ENCODE peak calls at places on chromosomes 1 and 21, in nine cellular contexts. R is mammary epithelial cell, G is fibroblast of mammary gland, C is fibroblast of pulmonary artery, H is HFF-Myc, U is heart left ventricle, Y is iPS DF 6.9, Q is ovary, T is astrocyte of the cerebellum. O is an unnamed sample.
A peak's percentile ranks its signal among the peaks of the same experiment; 100 is the strongest.

GRCh38 chr1:36160949-36161485 is 5.1 kb downstream of the MAP7D1 start:
- DNase-seq in R (peak; percentile 58), Y (no peak), U (peak; percentile 75), C (peak; percentile 72), H (no peak), Q (peak; percentile 70), T (no peak), G (peak; percentile 68), O (peak; percentile 65)

GRCh38 chr1:93435443-93435842 is 12.5 kb upstream of the FNBP1L start:
- DNase-seq in C (no peak), R (no peak), H (no peak), U (no peak), Y (no peak), Q (no peak), G (no peak), T (no peak), O (peak; percentile 46)

GRCh38 chr1:19872190-19872589 is 10.0 kb upstream of the OTUD3 start:
- DNase-seq in R (peak; percentile 83), U (no peak), Q (no peak), C (no peak), T (no peak), G (no peak), H (no peak), Y (no peak), O (peak; percentile 84)

GRCh38 chr1:21320410-21321107 is 30.3 kb upstream of the ECE1 start:
- DNase-seq in Q (no peak), R (no peak), H (no peak), Y (no peak), T (no peak), U (no peak), G (no peak), C (no peak), O (no peak)

GRCh38 chr1:42319871-42320484 is 15.1 kb downstream of the FOXJ3 start:
- DNase-seq in Y (no peak), C (no peak), H (no peak), T (no peak), G (no peak), R (no peak), U (no peak), Q (no peak), O (peak; percentile 58)

GRCh38 chr21:21324297-21324696 is 326.1 kb downstream of the NCAM2 start:
- DNase-seq in T (no peak), H (no peak), G (no peak), U (no peak), R (no peak), Y (no peak), Q (no peak), C (no peak), O (no peak)

GRCh38 chr1:45678489-45678888 is 7.8 kb downstream of the GPBP1L1 start:
- DNase-seq in Y (no peak), T (no peak), G (no peak), C (no peak), R (no peak), H (no peak), U (no peak), Q (no peak), O (no peak)

GRCh38 chr1:174211486-174211885 is 52.2 kb downstream of the RABGAP1L start:
- DNase-seq in H (no peak), R (no peak), C (no peak), Y (no peak), Q (no peak), T (no peak), U (no peak), G (no peak), O (no peak)

GRCh38 chr1:231338270-231339128 is at the start of gene SPRTN:
- DNase-seq in H (no peak), Q (no peak), U (no peak), T (no peak), C (no peak), G (peak; percentile 26), R (peak; percentile 11), Y (no peak), O (no peak)

GRCh38 chr1:28648493-28649238 is at the start of gene RNU11:
- DNase-seq in G (peak; percentile 97), C (peak; percentile 99), U (peak; percentile 86), H (peak; percentile 94), T (peak; percentile 96), Y (peak; percentile 88), R (peak; percentile 100), Q (peak; percentile 86), O (peak; percentile 94)

GRCh38 chr1:62384276-62385005 is 52.4 kb upstream of the USP1 start:
- DNase-seq in Y (no peak), G (peak; percentile 94), H (peak; percentile 61), R (peak; percentile 68), Q (no peak), C (peak; percentile 94), T (peak; percentile 89), U (peak; percentile 37), O (no peak)

GRCh38 chr21:20971296-20971921 is 26.8 kb upstream of the NCAM2 start:
- DNase-seq in C (peak; percentile 69), H (peak; percentile 3), Q (no peak), T (peak; percentile 68), G (peak; percentile 64), R (no peak), U (no peak), Y (peak; percentile 18), O (peak; percentile 23)

GRCh38 chr1:19229828-19230325 is 19.8 kb upstream of the UBR4 start:
- DNase-seq in T (no peak), R (no peak), C (no peak), G (no peak), H (no peak), Y (no peak), Q (no peak), U (no peak), O (no peak)

GRCh38 chr21:34726627-34727337 is 58.0 kb downstream of the CLIC6 start:
- DNase-seq in R (peak; percentile 75), C (no peak), G (no peak), Q (no peak), H (no peak), Y (no peak), T (no peak), U (no peak), O (no peak)

GRCh38 chr1:205396972-205397616 is 24.8 kb downstream of the LEMD1 start:
- DNase-seq in C (peak; percentile 72), U (no peak), G (peak; percentile 54), Y (peak; percentile 66), Q (no peak), T (no peak), R (peak; percentile 52), H (no peak), O (peak; percentile 19)

GRCh38 chr21:45588086-45588825 is 46.0 kb upstream of the SLC19A1 start:
- DNase-seq in C (no peak), R (no peak), Y (no peak), Q (no peak), H (no peak), G (no peak), U (no peak), T (no peak), O (no peak)

GRCh38 chr1:196481616-196482015 is 126.6 kb downstream of the KCNT2 start:
- DNase-seq in H (no peak), G (no peak), U (no peak), Q (no peak), R (peak; percentile 5), T (no peak), Y (no peak), C (no peak), O (no peak)

GRCh38 chr1:228005511-228006033 is 1.2 kb upstream of the WNT3A start:
- DNase-seq in R (no peak), G (no peak), U (no peak), Q (no peak), H (no peak), C (no peak), T (no peak), Y (no peak), O (no peak)
- H3K4me3 ChIP-seq in R (no peak overlapping the region), G (no peak overlapping the region), U (no peak overlapping the region), Q (no peak overlapping the region), H (no peak overlapping the region), C (no peak overlapping the region), T (no peak overlapping the region), Y (peak overlapping the region; percentile 7), O (no peak overlapping the region)

DNA sequence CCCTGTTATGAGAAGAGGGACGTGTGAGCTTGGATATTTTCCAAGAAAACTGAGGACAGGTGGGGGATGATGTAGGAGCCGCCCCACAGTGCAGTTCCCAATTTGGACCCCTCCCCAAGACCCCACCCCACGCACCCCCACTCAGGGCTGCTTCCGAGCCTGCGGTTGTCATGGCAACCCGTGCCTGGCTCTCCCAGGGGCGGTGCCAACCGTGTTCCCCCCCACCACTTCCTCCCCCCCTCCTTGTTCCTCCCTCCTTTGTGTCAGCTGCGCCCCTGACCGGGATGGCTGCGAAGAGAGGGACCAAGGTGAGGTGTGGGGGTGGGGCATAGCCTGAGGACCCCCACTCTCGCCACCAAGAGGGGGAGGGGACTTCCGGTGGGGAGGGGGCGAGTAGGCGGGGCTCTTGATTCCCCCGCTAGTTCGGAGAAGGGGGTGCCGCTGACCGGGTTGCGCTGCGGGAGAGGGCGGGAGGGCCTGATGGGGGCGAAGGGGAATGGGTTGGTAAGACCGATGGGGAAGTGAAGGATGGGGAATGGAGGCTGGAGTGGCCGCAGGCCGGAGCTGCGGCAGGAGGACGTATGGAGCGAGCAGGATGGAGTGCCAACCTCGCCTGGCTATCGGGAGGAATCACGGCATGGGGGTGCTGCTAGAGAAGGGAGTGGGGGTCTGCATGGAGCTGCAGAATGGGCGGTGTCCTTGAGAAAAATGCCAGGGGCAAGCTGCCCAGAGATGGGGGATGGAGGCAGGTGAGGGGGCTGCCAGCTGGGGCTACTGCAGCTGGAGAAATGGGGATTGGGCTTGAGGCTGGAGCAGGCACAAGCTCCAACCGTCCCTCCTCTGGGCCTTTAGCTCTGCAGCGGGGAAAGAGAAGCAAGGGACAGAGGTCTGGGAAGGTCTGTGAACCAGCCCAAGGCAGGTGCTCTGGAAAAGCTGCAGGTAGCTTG is 958 bp downstream of the TRIM46 start:
- DNase-seq in H (no peak), U (no peak), T (no peak), C (peak; percentile 35), Y (no peak), R (no peak), Q (peak; percentile 49), G (peak; percentile 14), O (peak; percentile 38)
- H3K4me3 ChIP-seq in H (peak overlapping the region; percentile 91), U (no peak overlapping the region), T (peak overlapping the region; percentile 96), C (peak overlapping the region; percentile 98), Y (peak overlapping the region; percentile 62), R (peak overlapping the region; percentile 77), Q (peak overlapping the region; percentile 95), G (peak overlapping the region; percentile 96), O (peak overlapping the region; percentile 91)

GRCh38 chr1:235650341-235651169 is 971 bp upstream of the GNG4 start:
- DNase-seq in C (no peak), U (no peak), R (no peak), T (no peak), H (no peak), Q (peak; percentile 70), G (peak; percentile 7), Y (no peak), O (peak; percentile 57)
- H3K4me3 ChIP-seq in C (peak overlapping the region; percentile 29), U (peak overlapping the region; percentile 46), R (peak overlapping the region; percentile 18), T (peak overlapping the region; percentile 51), H (peak overlapping the region; percentile 33), Q (peak overlapping the region; percentile 41), G (peak overlapping the region; percentile 26), Y (peak overlapping the region; percentile 71), O (peak overlapping the region; percentile 44)

DNA sequence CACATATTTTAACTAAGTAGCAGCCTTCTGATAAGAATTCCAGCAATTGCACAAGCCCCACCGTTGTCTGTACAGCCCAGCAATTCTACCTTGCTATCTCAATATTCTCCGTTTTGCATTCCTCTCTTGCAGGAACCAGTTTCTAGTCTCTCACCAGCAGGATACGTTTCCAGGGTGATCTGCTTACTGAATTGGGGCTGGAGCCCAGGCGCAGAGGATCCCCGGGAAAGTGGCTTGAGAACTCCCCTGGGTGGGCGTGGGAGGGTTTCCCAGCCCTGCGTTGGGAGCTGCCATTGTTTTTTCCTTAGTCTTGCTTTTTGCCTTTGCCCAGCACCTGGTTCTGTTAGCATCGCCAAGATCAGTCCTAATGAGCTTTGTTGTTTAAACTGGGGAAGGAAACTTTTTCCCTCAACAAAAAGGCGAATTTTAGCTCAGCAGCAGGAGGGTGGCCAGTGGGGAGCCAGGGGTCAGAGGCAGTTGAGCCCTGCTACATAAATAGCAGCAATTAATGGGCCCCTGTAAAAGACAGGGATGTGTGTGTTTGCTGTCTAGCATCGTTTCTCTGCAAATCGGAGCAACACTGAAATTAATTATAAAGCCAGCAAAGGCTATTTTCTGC is 36.4 kb downstream of the HUNK start:
- DNase-seq in R (no peak), Q (no peak), H (no peak), G (no peak), U (no peak), T (no peak), C (no peak), Y (no peak), O (no peak)
- H3K4me3 ChIP-seq in R (no peak overlapping the region), Q (no peak overlapping the region), H (no peak overlapping the region), G (no peak overlapping the region), U (no peak overlapping the region), T (no peak overlapping the region), C (no peak overlapping the region), Y (no peak overlapping the region), O (no peak overlapping the region)